ENCODE peak calls at places on chromosome 16, in ten cellular contexts. G is IMR-90; Y is hepatocyte; M is pons; T is islet precursor cell; V is T1000; I is activated T-helper 1 cell treated with Interleukin-2 at 50 U/mL for 16 hours; P is kidney tubule cell; J is activated CD8-positive, alpha-beta memory T cell treated with anti-CD3 and anti-CD28 coated beads, Interleukin-2, amount 50 U/mL, for 48 hours; B is cardiac muscle cell. R is an unnamed sample.

GRCh38 chr16:31451681-31452351 is 7.5 kb upstream of the ARMC5 start:
- DNase-seq in G (peak; percentile 80), Y (peak; percentile 89), M (peak; percentile 62), T (peak; percentile 92), V (no peak), I (no peak), P (peak; percentile 83), J (no peak), B (peak; percentile 75), R (peak; percentile 41)

GRCh38 chr16:56266981-56267607 is 75.8 kb downstream of the GNAO1 start:
- DNase-seq in G (no peak), Y (no peak), M (no peak), T (peak; percentile 53), V (no peak), I (no peak), P (no peak), J (no peak), B (no peak), R (no peak)

GRCh38 chr16:12651765-12652531 is 151.7 kb downstream of the CPPED1 start:
- DNase-seq in G (no peak), Y (no peak), M (no peak), T (no peak), V (no peak), I (no peak), P (peak; percentile 32), J (no peak), B (no peak), R (no peak)

GRCh38 chr16:80016689-80017088 is 416.2 kb upstream of the MAF start:
- DNase-seq in G (no peak), Y (no peak), M (no peak), T (no peak), V (no peak), I (no peak), P (no peak), J (no peak), B (no peak), R (no peak)

GRCh38 chr16:82755570-82756282 is 129.0 kb downstream of the CDH13 start:
- DNase-seq in G (no peak), Y (no peak), M (no peak), T (no peak), V (peak; percentile 5), I (no peak), P (no peak), J (no peak), B (peak; percentile 5), R (no peak)

GRCh38 chr16:2500937-2501750 is 12.6 kb upstream of the ATP6V0C start:
- DNase-seq in G (peak; percentile 69), Y (peak; percentile 91), M (peak; percentile 81), T (peak; percentile 95), V (peak; percentile 80), I (peak; percentile 66), P (peak; percentile 80), J (peak; percentile 94), B (peak; percentile 88), R (peak; percentile 87)

GRCh38 chr16:51374346-51374745 is 223.3 kb upstream of the SALL1 start:
- DNase-seq in G (peak; percentile 81), Y (no peak), M (no peak), T (no peak), V (peak; percentile 6), I (no peak), P (peak; percentile 75), J (no peak), B (no peak), R (no peak)

GRCh38 chr16:86576591-86577313 is 1.6 kb upstream of the FOXL1 start:
- DNase-seq in G (no peak), Y (no peak), M (no peak), T (no peak), V (no peak), I (no peak), P (peak; percentile 43), J (no peak), B (no peak), R (no peak)

GRCh38 chr16:19223235-19223847 is 55.3 kb downstream of the SYT17 start:
- DNase-seq in G (peak; percentile 4), Y (peak; percentile 33), M (no peak), T (peak; percentile 69), V (no peak), I (no peak), P (peak; percentile 18), J (peak; percentile 85), B (peak; percentile 14), R (peak; percentile 76)

GRCh38 chr16:65919116-65919515 is 447.4 kb upstream of the CDH5 start:
- DNase-seq in G (no peak), Y (no peak), M (no peak), T (peak; percentile 64), V (no peak), I (no peak), P (no peak), J (no peak), B (no peak), R (no peak)

GRCh38 chr16:71971571-71971970 is 28.6 kb downstream of the PKD1L3 start:
- DNase-seq in G (no peak), Y (no peak), M (no peak), T (no peak), V (no peak), I (no peak), P (no peak), J (no peak), B (no peak), R (no peak)

GRCh38 chr16:84484579-84485254 is 19.7 kb downstream of the MEAK7 start:
- DNase-seq in G (peak; percentile 74), Y (peak; percentile 70), M (peak; percentile 83), T (peak; percentile 78), V (no peak), I (no peak), P (peak; percentile 55), J (peak; percentile 54), B (peak; percentile 62), R (peak; percentile 42)

GRCh38 chr16:27446721-27447120 is 44.7 kb downstream of the IL21R start:
- DNase-seq in G (no peak), Y (no peak), M (no peak), T (no peak), V (no peak), I (peak; percentile 75), P (no peak), J (no peak), B (no peak), R (no peak)

GRCh38 chr16:71658771-71659170 is 32.8 kb downstream of the MARVELD3 start:
- DNase-seq in G (no peak), Y (no peak), M (no peak), T (no peak), V (no peak), I (no peak), P (peak; percentile 88), J (no peak), B (no peak), R (no peak)

GRCh38 chr16:77833906-77834599 is 45.7 kb downstream of the VAT1L start:
- DNase-seq in G (peak; percentile 89), Y (no peak), M (peak; percentile 45), T (peak; percentile 93), V (no peak), I (no peak), P (peak; percentile 71), J (no peak), B (no peak), R (no peak)

GRCh38 chr16:73610605-73611177 is 562.8 kb upstream of the ZFHX3 start:
- DNase-seq in G (no peak), Y (no peak), M (no peak), T (no peak), V (no peak), I (no peak), P (no peak), J (no peak), B (no peak), R (no peak)

GRCh38 chr16:52812945-52813556 is 239.6 kb downstream of the CHD9NB start:
- DNase-seq in G (peak; percentile 28), Y (peak; percentile 9), M (no peak), T (no peak), V (peak; percentile 15), I (no peak), P (peak; percentile 86), J (no peak), B (no peak), R (no peak)

GRCh38 chr16:65392831-65393565 is 271.1 kb upstream of the CDH11 start:
- DNase-seq in G (no peak), Y (no peak), M (peak; percentile 3), T (peak; percentile 77), V (peak; percentile 52), I (no peak), P (no peak), J (no peak), B (no peak), R (no peak)

GRCh38 chr16:71945616-71946015 is 50.3 kb downstream of the IST1 start:
- DNase-seq in G (no peak), Y (no peak), M (no peak), T (no peak), V (no peak), I (no peak), P (no peak), J (no peak), B (no peak), R (no peak)

GRCh38 chr16:89002851-89003830 is 26.1 kb upstream of the CBFA2T3 start:
- DNase-seq in G (no peak), Y (no peak), M (no peak), T (no peak), V (no peak), I (no peak), P (no peak), J (no peak), B (no peak), R (no peak)

GRCh38 chr16:56558024-56558747 is 6.7 kb upstream of the MT4 start:
- DNase-seq in G (peak; percentile 75), Y (no peak), M (peak; percentile 73), T (peak; percentile 43), V (peak; percentile 48), I (no peak), P (peak; percentile 83), J (no peak), B (no peak), R (no peak)

GRCh38 chr16:65689726-65690125 is 567.9 kb upstream of the CDH11 start:
- DNase-seq in G (no peak), Y (no peak), M (no peak), T (no peak), V (no peak), I (no peak), P (no peak), J (no peak), B (no peak), R (no peak)

GRCh38 chr16:65453646-65454045 is 331.8 kb upstream of the CDH11 start:
- DNase-seq in G (no peak), Y (no peak), M (no peak), T (no peak), V (no peak), I (no peak), P (no peak), J (no peak), B (no peak), R (no peak)

GRCh38 chr16:15611610-15612009 is 31.3 kb downstream of the MARF1 start:
- DNase-seq in G (peak; percentile 44), Y (no peak), M (no peak), T (no peak), V (no peak), I (no peak), P (no peak), J (no peak), B (no peak), R (no peak)

GRCh38 chr16:89041571-89042481 is 51.8 kb upstream of the ACSF3 start:
- DNase-seq in G (no peak), Y (no peak), M (no peak), T (no peak), V (no peak), I (no peak), P (no peak), J (no peak), B (no peak), R (no peak)

GRCh38 chr16:4667203-4667983 is 26.0 kb upstream of the NUDT16L1 start:
- DNase-seq in G (no peak), Y (no peak), M (no peak), T (no peak), V (no peak), I (no peak), P (no peak), J (no peak), B (no peak), R (no peak)